ENCODE peak calls at places on chromosomes 11 and 22, in seven cellular contexts. E is cardiac muscle cell; M is left ventricle myocardium inferior; H is neural progenitor cell; C is IMR-90; O is A549; Z is CD8-positive, alpha-beta T cell. I is an unnamed sample.
A peak's percentile ranks its signal among the peaks of the same experiment; 100 is the strongest.

GRCh38 chr11:18798941-18799469 is 7.4 kb upstream of the PTPN5 start:
- DNase-seq in E (no peak), M (no peak), H (no peak), C (no peak), O (no peak), Z (no peak), I (no peak)

GRCh38 chr22:22484023-22484422 is 24.5 kb downstream of the ZNF280B start:
- DNase-seq in E (no peak), M (no peak), H (no peak), C (no peak), O (no peak), Z (no peak), I (no peak)

GRCh38 chr11:6735306-6735705 is 36.5 kb downstream of the OR2AG2 start:
- DNase-seq in E (no peak), M (no peak), H (no peak), C (no peak), O (no peak), Z (no peak), I (no peak)

GRCh38 chr11:123460006-123460700 is 30.1 kb downstream of the GRAMD1B start:
- DNase-seq in E (no peak), M (no peak), H (no peak), C (no peak), O (no peak), Z (no peak), I (no peak)

GRCh38 chr11:64751580-64751979 is 7.6 kb upstream of the RASGRP2 start:
- DNase-seq in E (no peak), M (no peak), H (no peak), C (no peak), O (no peak), Z (no peak), I (no peak)

GRCh38 chr22:46373166-46373565 is 37.7 kb downstream of the TRMU start:
- DNase-seq in E (no peak), M (no peak), H (no peak), C (no peak), O (no peak), Z (peak; percentile 31), I (no peak)

GRCh38 chr11:114366331-114367243 is 33.7 kb downstream of the C11orf71 start:
- DNase-seq in E (no peak), M (no peak), H (no peak), C (peak; percentile 92), O (no peak), Z (no peak), I (no peak)

GRCh38 chr11:111981270-111981669 is 43.9 kb upstream of the DLAT start:
- DNase-seq in E (no peak), M (no peak), H (no peak), C (no peak), O (no peak), Z (no peak), I (no peak)

GRCh38 chr11:65394125-65394536 is 7.7 kb downstream of the FRMD8 start:
- DNase-seq in E (no peak), M (no peak), H (no peak), C (no peak), O (no peak), Z (peak; percentile 2), I (no peak)

GRCh38 chr11:108562746-108563581 is 30.6 kb downstream of the EXPH5 start:
- DNase-seq in E (no peak), M (no peak), H (peak; percentile 22), C (no peak), O (no peak), Z (no peak), I (no peak)

GRCh38 chr11:36885154-36885553 is 287.1 kb upstream of the RAG2 start:
- DNase-seq in E (no peak), M (no peak), H (no peak), C (no peak), O (no peak), Z (no peak), I (peak; percentile 37)

GRCh38 chr11:35387341-35387982 is 31.9 kb downstream of the SLC1A2 start:
- DNase-seq in E (no peak), M (no peak), H (no peak), C (peak; percentile 53), O (no peak), Z (no peak), I (no peak)

GRCh38 chr22:28822930-28823481 is 22.6 kb upstream of the XBP1 start:
- DNase-seq in E (no peak), M (no peak), H (peak; percentile 71), C (no peak), O (no peak), Z (peak; percentile 63), I (peak; percentile 72)

GRCh38 chr11:111963786-111964385 is 26.7 kb downstream of the DIXDC1 start:
- DNase-seq in E (no peak), M (no peak), H (no peak), C (peak; percentile 31), O (no peak), Z (no peak), I (peak; percentile 26)

GRCh38 chr11:128498846-128499245 is 88.5 kb downstream of the ETS1 start:
- DNase-seq in E (no peak), M (no peak), H (no peak), C (peak; percentile 67), O (no peak), Z (no peak), I (no peak)

DNA sequence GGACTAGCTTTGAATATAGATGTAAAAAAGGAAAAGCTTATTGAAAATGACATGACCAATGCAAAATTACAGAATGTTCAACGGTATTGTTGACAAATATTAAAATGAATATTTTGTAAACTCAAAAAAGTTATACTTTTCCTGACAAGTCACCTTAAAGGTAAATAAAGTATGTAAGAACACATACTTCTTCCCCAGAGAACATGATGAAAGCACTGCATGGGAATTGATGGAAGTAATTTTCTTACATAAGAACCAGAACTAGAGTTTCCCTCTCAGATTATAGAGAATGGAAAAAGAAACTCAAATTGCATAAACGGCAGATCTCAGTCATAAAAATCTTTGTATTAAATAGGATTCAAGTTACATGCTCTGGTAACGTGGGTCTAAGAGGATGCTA is at the start of gene OR4P4:
- DNase-seq in E (no peak), M (no peak), H (no peak), C (no peak), O (no peak), Z (no peak), I (no peak)
- H3K9me3 ChIP-seq in E (no peaks in the 10 kb centered on the region), M (peaks cover 27% of the 10 kb centered on the region), H (no peaks in the 10 kb centered on the region), C (no peaks in the 10 kb centered on the region), O (peaks cover 3% of the 10 kb centered on the region), Z (no peaks in the 10 kb centered on the region), I (no peaks in the 10 kb centered on the region)

GRCh38 chr11:70544067-70544773 is 145.9 kb downstream of the CTTN start:
- DNase-seq in E (no peak), M (no peak), H (no peak), C (no peak), O (no peak), Z (no peak), I (no peak)

GRCh38 chr11:70542811-70543210 is 144.5 kb downstream of the CTTN start:
- DNase-seq in E (no peak), M (no peak), H (no peak), C (no peak), O (no peak), Z (no peak), I (no peak)

GRCh38 chr11:70544774-70545625 is 146.7 kb downstream of the CTTN start:
- DNase-seq in E (no peak), M (no peak), H (peak; percentile 91), C (peak; percentile 23), O (no peak), Z (no peak), I (peak; percentile 82)

GRCh38 chr11:70542406-70542805 is 144.1 kb downstream of the CTTN start:
- DNase-seq in E (no peak), M (no peak), H (no peak), C (no peak), O (no peak), Z (no peak), I (no peak)

DNA sequence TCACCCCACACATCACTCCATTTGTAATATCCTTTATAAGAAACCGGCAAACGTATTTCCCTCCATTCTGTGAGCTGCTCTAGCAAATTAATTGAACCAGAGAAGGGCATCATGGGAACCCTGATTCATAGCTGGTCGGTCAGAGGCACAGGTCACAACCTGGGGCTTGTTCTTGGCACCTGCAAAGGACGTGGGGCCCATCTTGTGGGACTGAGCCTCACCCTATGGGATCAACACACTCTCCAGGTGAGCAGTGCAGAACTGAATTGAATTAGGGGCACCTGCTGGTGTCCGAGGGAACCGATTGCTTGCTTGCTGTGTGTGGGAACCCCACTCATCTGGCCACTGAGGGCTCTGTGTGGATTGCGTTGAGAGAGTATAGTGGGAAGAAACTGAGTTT is 145.3 kb downstream of the CTTN start:
- DNase-seq in E (no peak), M (no peak), H (no peak), C (no peak), O (no peak), Z (no peak), I (no peak)
- H3K9me3 ChIP-seq in E (no peaks in the 10 kb centered on the region), M (peaks cover 10% of the 10 kb centered on the region), H (no peaks in the 10 kb centered on the region), C (peaks cover 5% of the 10 kb centered on the region), O (no peaks in the 10 kb centered on the region), Z (no peaks in the 10 kb centered on the region), I (no peaks in the 10 kb centered on the region)

DNA sequence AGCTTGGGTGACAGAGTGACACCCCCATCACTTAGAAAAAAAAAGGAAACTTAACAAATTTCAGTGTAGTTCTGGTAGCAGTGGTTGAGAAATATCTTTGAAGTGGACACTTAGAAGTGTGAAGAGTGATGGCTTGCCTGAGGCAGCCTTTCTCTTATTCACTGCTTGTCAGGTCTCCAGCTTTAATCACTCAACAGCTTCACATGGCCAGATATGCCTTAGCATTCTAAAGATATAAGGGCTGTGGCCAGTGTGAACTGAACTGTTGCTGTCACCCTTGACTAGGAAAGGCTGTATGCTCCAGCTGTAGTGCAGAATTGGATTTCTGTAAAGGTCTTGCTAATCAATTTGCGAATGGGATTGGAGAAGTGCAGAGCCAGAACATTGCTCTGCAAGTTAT is 266.6 kb downstream of the TMEM135 start:
- DNase-seq in E (peak; percentile 89), M (no peak), H (no peak), C (no peak), O (no peak), Z (no peak), I (no peak)
- H3K9me3 ChIP-seq in E (no peaks in the 10 kb centered on the region), M (no peaks in the 10 kb centered on the region), H (no peaks in the 10 kb centered on the region), C (no peaks in the 10 kb centered on the region), O (no peaks in the 10 kb centered on the region), Z (no peaks in the 10 kb centered on the region), I (no peaks in the 10 kb centered on the region)

GRCh38 chr22:43007519-43008102 is 7.3 kb downstream of the PACSIN2 start:
- DNase-seq in E (peak; percentile 55), M (no peak), H (no peak), C (peak; percentile 75), O (no peak), Z (no peak), I (no peak)

GRCh38 chr22:43008509-43008908 is 6.4 kb downstream of the PACSIN2 start:
- DNase-seq in E (no peak), M (no peak), H (no peak), C (no peak), O (no peak), Z (no peak), I (no peak)

GRCh38 chr22:43009444-43009843 is 5.5 kb downstream of the PACSIN2 start:
- DNase-seq in E (no peak), M (no peak), H (no peak), C (no peak), O (no peak), Z (no peak), I (no peak)

GRCh38 chr22:43011079-43011478 is 3.9 kb downstream of the PACSIN2 start:
- DNase-seq in E (no peak), M (no peak), H (no peak), C (no peak), O (no peak), Z (no peak), I (peak; percentile 35)

DNA sequence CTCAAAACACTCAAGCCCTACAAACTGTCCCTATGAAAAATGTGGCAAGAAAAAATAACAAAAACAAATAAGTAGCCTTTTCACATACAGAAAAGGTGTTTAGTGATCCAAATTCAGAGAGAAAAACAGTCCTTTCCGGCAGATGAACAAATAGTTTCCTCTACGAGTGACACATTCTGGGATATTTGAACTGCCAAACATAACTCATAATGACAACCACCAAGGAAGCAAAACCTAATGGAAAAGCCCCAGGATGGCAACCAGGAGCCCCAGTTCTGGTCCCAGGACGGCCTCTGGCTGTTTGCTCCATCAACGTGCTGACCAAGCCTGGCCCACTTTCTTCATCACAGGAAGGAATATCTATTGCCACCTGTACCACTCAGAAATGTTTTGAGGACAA is 6.0 kb downstream of the PACSIN2 start:
- DNase-seq in E (no peak), M (no peak), H (no peak), C (no peak), O (no peak), Z (no peak), I (no peak)
- H3K9me3 ChIP-seq in E (no peaks in the 10 kb centered on the region), M (no peaks in the 10 kb centered on the region), H (no peaks in the 10 kb centered on the region), C (no peaks in the 10 kb centered on the region), O (no peaks in the 10 kb centered on the region), Z (no peaks in the 10 kb centered on the region), I (no peaks in the 10 kb centered on the region)

I was measured in WERI-Rb-1.